ENCODE peak calls at places on chromosomes 5 and 9, in eight cellular contexts. One of them, this sample, is unnamed.

GRCh38 chr9:95043826-95044225 is 273.7 kb downstream of the FANCC start:
- DNase-seq in AG04450: no peak
- DNase-seq in left lung: no peak
- DNase-seq in epithelial cell of prostate: no peak
- DNase-seq in IMR-90: no peak
- DNase-seq in uterus: no peak
- DNase-seq in mesenchymal stem cell: no peak
- DNase-seq in pancreas: no peak
- DNase-seq in this sample: no peak

GRCh38 chr9:76634356-76635054 is 129.7 kb upstream of the PCA3 start:
- DNase-seq in epithelial cell of prostate: peak
- DNase-seq in pancreas: no peak
- DNase-seq in left lung: no peak
- DNase-seq in uterus: no peak
- DNase-seq in IMR-90: peak
- DNase-seq in AG04450: peak
- DNase-seq in mesenchymal stem cell: peak
- DNase-seq in this sample: no peak

GRCh38 chr9:92266486-92266885 is 27.0 kb downstream of the IARS1 start:
- DNase-seq in pancreas: no peak
- DNase-seq in IMR-90: no peak
- DNase-seq in mesenchymal stem cell: no peak
- DNase-seq in AG04450: no peak
- DNase-seq in epithelial cell of prostate: no peak
- DNase-seq in left lung: no peak
- DNase-seq in uterus: no peak
- DNase-seq in this sample: no peak

GRCh38 chr9:34125681-34126206 is 754 bp downstream of the DCAF12 start:
- DNase-seq in mesenchymal stem cell: peak
- DNase-seq in left lung: no peak
- DNase-seq in AG04450: no peak
- DNase-seq in epithelial cell of prostate: no peak
- DNase-seq in uterus: no peak
- DNase-seq in pancreas: no peak
- DNase-seq in IMR-90: peak
- DNase-seq in this sample: no peak

GRCh38 chr9:76557674-76558073 is 98.7 kb downstream of the GCNT1 start:
- DNase-seq in epithelial cell of prostate: no peak
- DNase-seq in uterus: no peak
- DNase-seq in AG04450: no peak
- DNase-seq in pancreas: no peak
- DNase-seq in IMR-90: peak
- DNase-seq in mesenchymal stem cell: no peak
- DNase-seq in left lung: no peak
- DNase-seq in this sample: no peak

GRCh38 chr9:79611091-79611614 is 39.4 kb downstream of the TLE4 start:
- DNase-seq in epithelial cell of prostate: no peak
- DNase-seq in AG04450: peak
- DNase-seq in pancreas: no peak
- DNase-seq in left lung: no peak
- DNase-seq in uterus: no peak
- DNase-seq in mesenchymal stem cell: peak
- DNase-seq in IMR-90: peak
- DNase-seq in this sample: no peak

GRCh38 chr5:115561176-115561575 is 16.6 kb upstream of the FEM1C start:
- DNase-seq in AG04450: no peak
- DNase-seq in pancreas: no peak
- DNase-seq in IMR-90: no peak
- DNase-seq in mesenchymal stem cell: no peak
- DNase-seq in uterus: no peak
- DNase-seq in epithelial cell of prostate: peak
- DNase-seq in left lung: no peak
- DNase-seq in this sample: no peak

GRCh38 chr9:19440823-19441580 is 32.2 kb downstream of the ACER2 start:
- DNase-seq in AG04450: no peak
- DNase-seq in pancreas: no peak
- DNase-seq in uterus: no peak
- DNase-seq in left lung: no peak
- DNase-seq in epithelial cell of prostate: no peak
- DNase-seq in IMR-90: no peak
- DNase-seq in mesenchymal stem cell: no peak
- DNase-seq in this sample: no peak

GRCh38 chr5:51082741-51083140 is 300.5 kb upstream of the ISL1 start:
- DNase-seq in left lung: no peak
- DNase-seq in AG04450: no peak
- DNase-seq in epithelial cell of prostate: no peak
- DNase-seq in mesenchymal stem cell: no peak
- DNase-seq in pancreas: no peak
- DNase-seq in IMR-90: no peak
- DNase-seq in uterus: no peak
- DNase-seq in this sample: no peak

GRCh38 chr5:72586788-72587530 is 79.7 kb upstream of the ZNF366 start:
- DNase-seq in AG04450: no peak
- DNase-seq in mesenchymal stem cell: no peak
- DNase-seq in uterus: no peak
- DNase-seq in IMR-90: peak
- DNase-seq in pancreas: no peak
- DNase-seq in epithelial cell of prostate: no peak
- DNase-seq in left lung: no peak
- DNase-seq in this sample: no peak

GRCh38 chr9:121302341-121302740 is 34.4 kb downstream of the GSN start:
- DNase-seq in pancreas: no peak
- DNase-seq in AG04450: no peak
- DNase-seq in IMR-90: no peak
- DNase-seq in epithelial cell of prostate: no peak
- DNase-seq in left lung: no peak
- DNase-seq in mesenchymal stem cell: no peak
- DNase-seq in uterus: no peak
- DNase-seq in this sample: no peak

GRCh38 chr5:32810812-32811211 is 99.7 kb downstream of the NPR3 start:
- DNase-seq in left lung: no peak
- DNase-seq in uterus: no peak
- DNase-seq in AG04450: no peak
- DNase-seq in mesenchymal stem cell: no peak
- DNase-seq in IMR-90: peak
- DNase-seq in pancreas: no peak
- DNase-seq in epithelial cell of prostate: no peak
- DNase-seq in this sample: no peak

GRCh38 chr5:43731573-43731972 is 128.6 kb downstream of the NNT start:
- DNase-seq in IMR-90: no peak
- DNase-seq in AG04450: no peak
- DNase-seq in mesenchymal stem cell: no peak
- DNase-seq in uterus: no peak
- DNase-seq in epithelial cell of prostate: no peak
- DNase-seq in left lung: no peak
- DNase-seq in pancreas: no peak
- DNase-seq in this sample: no peak
- H3K27ac ChIP-seq in IMR-90: no peak
- H3K27ac ChIP-seq in AG04450: no peak
- H3K27ac ChIP-seq in mesenchymal stem cell: no peak
- H3K27ac ChIP-seq in uterus: no peak
- H3K27ac ChIP-seq in epithelial cell of prostate: no peak
- H3K27ac ChIP-seq in left lung: no peak
- H3K27ac ChIP-seq in pancreas: no peak
- H3K27ac ChIP-seq in this sample: no peak

GRCh38 chr5:158489207-158489532 is 610.5 kb downstream of the EBF1 start:
- DNase-seq in AG04450: no peak
- DNase-seq in mesenchymal stem cell: no peak
- DNase-seq in left lung: no peak
- DNase-seq in pancreas: no peak
- DNase-seq in IMR-90: no peak
- DNase-seq in epithelial cell of prostate: no peak
- DNase-seq in uterus: no peak
- DNase-seq in this sample: no peak

GRCh38 chr5:158487677-158488076 is 612.0 kb downstream of the EBF1 start:
- DNase-seq in pancreas: no peak
- DNase-seq in left lung: no peak
- DNase-seq in IMR-90: no peak
- DNase-seq in AG04450: no peak
- DNase-seq in epithelial cell of prostate: no peak
- DNase-seq in uterus: no peak
- DNase-seq in mesenchymal stem cell: no peak
- DNase-seq in this sample: no peak

GRCh38 chr5:158496624-158497023 is 603.1 kb downstream of the EBF1 start:
- DNase-seq in epithelial cell of prostate: no peak
- DNase-seq in uterus: no peak
- DNase-seq in left lung: no peak
- DNase-seq in AG04450: no peak
- DNase-seq in IMR-90: no peak
- DNase-seq in mesenchymal stem cell: no peak
- DNase-seq in pancreas: no peak
- DNase-seq in this sample: no peak

GRCh38 chr5:158494541-158494940 is 605.2 kb downstream of the EBF1 start:
- DNase-seq in left lung: no peak
- DNase-seq in epithelial cell of prostate: no peak
- DNase-seq in pancreas: no peak
- DNase-seq in AG04450: no peak
- DNase-seq in uterus: no peak
- DNase-seq in IMR-90: no peak
- DNase-seq in mesenchymal stem cell: no peak
- DNase-seq in this sample: no peak

DNA sequence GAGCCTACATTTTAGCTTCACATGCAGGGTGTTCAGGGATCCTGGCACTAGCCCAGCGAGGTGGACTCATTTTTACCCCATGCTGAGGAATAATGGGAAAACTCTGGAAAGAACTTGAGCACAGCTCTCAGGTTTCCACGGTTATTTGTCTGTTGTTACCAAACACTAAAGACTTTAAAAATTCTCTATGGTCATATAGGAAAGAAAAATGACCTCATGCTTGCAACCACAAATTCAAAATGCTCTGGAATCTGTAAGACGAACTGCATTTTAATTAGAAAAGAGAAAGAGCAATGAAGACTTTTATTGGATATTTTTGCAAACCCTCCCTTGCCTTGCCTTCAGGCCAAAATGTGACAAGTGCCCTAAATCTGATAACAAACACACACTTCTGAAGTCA is 606.9 kb downstream of the EBF1 start:
- DNase-seq in left lung: no peak
- DNase-seq in IMR-90: no peak
- DNase-seq in pancreas: no peak
- DNase-seq in AG04450: no peak
- DNase-seq in mesenchymal stem cell: peak
- DNase-seq in epithelial cell of prostate: no peak
- DNase-seq in uterus: no peak
- DNase-seq in this sample: no peak
- H3K27ac ChIP-seq in left lung: no peak
- H3K27ac ChIP-seq in IMR-90: no peak
- H3K27ac ChIP-seq in pancreas: no peak
- H3K27ac ChIP-seq in AG04450: no peak
- H3K27ac ChIP-seq in mesenchymal stem cell: no peak
- H3K27ac ChIP-seq in epithelial cell of prostate: no peak
- H3K27ac ChIP-seq in uterus: no peak
- H3K27ac ChIP-seq in this sample: no peak

DNA sequence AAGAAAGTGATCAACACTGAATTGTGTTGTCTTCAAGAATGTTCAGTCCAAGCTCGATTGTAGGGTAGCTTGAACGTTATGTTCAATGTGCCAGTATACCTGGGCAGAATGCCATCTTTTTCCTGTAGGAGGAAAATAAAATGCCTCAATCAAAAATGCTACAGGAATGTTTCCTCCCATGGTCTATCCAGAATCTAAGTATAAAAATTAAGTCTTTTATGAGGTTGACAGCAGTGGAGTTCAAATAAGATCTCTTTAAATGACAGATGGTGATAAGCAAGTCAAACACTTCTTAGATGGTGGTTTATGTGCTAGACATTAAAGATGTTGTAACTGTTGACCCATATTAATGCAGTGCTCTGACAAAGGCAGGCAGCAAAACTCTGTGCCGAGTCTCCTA is 488.6 kb downstream of the CSNK1G3 start:
- DNase-seq in AG04450: no peak
- DNase-seq in pancreas: no peak
- DNase-seq in IMR-90: no peak
- DNase-seq in epithelial cell of prostate: no peak
- DNase-seq in mesenchymal stem cell: no peak
- DNase-seq in left lung: no peak
- DNase-seq in uterus: no peak
- DNase-seq in this sample: no peak
- H3K27ac ChIP-seq in AG04450: no peak
- H3K27ac ChIP-seq in pancreas: no peak
- H3K27ac ChIP-seq in IMR-90: no peak
- H3K27ac ChIP-seq in epithelial cell of prostate: no peak
- H3K27ac ChIP-seq in mesenchymal stem cell: no peak
- H3K27ac ChIP-seq in left lung: no peak
- H3K27ac ChIP-seq in uterus: no peak
- H3K27ac ChIP-seq in this sample: no peak

GRCh38 chr9:36074870-36075532 is 38.3 kb downstream of the RECK start:
- DNase-seq in left lung: no peak
- DNase-seq in epithelial cell of prostate: peak
- DNase-seq in IMR-90: peak
- DNase-seq in pancreas: peak
- DNase-seq in AG04450: peak
- DNase-seq in uterus: peak
- DNase-seq in mesenchymal stem cell: peak
- DNase-seq in this sample: no peak
- H3K27ac ChIP-seq in left lung: no peak
- H3K27ac ChIP-seq in epithelial cell of prostate: peak
- H3K27ac ChIP-seq in IMR-90: peak
- H3K27ac ChIP-seq in pancreas: no peak
- H3K27ac ChIP-seq in AG04450: peak
- H3K27ac ChIP-seq in uterus: peak
- H3K27ac ChIP-seq in mesenchymal stem cell: peak
- H3K27ac ChIP-seq in this sample: no peak

GRCh38 chr5:136014049-136014516 is 14.7 kb upstream of the TGFBI start:
- DNase-seq in IMR-90: no peak
- DNase-seq in uterus: peak
- DNase-seq in AG04450: no peak
- DNase-seq in left lung: no peak
- DNase-seq in pancreas: no peak
- DNase-seq in mesenchymal stem cell: peak
- DNase-seq in epithelial cell of prostate: no peak
- DNase-seq in this sample: no peak
- H3K27ac ChIP-seq in IMR-90: peak
- H3K27ac ChIP-seq in uterus: peak
- H3K27ac ChIP-seq in AG04450: peak
- H3K27ac ChIP-seq in left lung: peak
- H3K27ac ChIP-seq in pancreas: no peak
- H3K27ac ChIP-seq in mesenchymal stem cell: no peak
- H3K27ac ChIP-seq in epithelial cell of prostate: peak
- H3K27ac ChIP-seq in this sample: no peak

GRCh38 chr9:109329274-109330258 is 8.7 kb upstream of the EPB41L4B start:
- DNase-seq in pancreas: peak
- DNase-seq in AG04450: no peak
- DNase-seq in IMR-90: peak
- DNase-seq in left lung: peak
- DNase-seq in mesenchymal stem cell: no peak
- DNase-seq in epithelial cell of prostate: peak
- DNase-seq in uterus: no peak
- DNase-seq in this sample: no peak
- H3K27ac ChIP-seq in pancreas: peak
- H3K27ac ChIP-seq in AG04450: no peak
- H3K27ac ChIP-seq in IMR-90: no peak
- H3K27ac ChIP-seq in left lung: peak
- H3K27ac ChIP-seq in mesenchymal stem cell: no peak
- H3K27ac ChIP-seq in epithelial cell of prostate: peak
- H3K27ac ChIP-seq in uterus: no peak
- H3K27ac ChIP-seq in this sample: no peak

This sample was measured in CD4-positive, alpha-beta T cell.